ENCODE peak calls at places on chromosomes 5 and 9, in ten cellular contexts. N, F, R, J, E, T, Z, L, O and W are unnamed samples. For H3K9me3, the result is how much of the 10 kb centered on the place peaks cover.

GRCh38 chr5:110572709-110573108 is 153.8 kb downstream of the TMEM232 start:
- DNase-seq in N (no peak), F (no peak), R (no peak), J (no peak), E (no peak), T (no peak), Z (no peak), L (no peak), O (no peak), W (no peak)

GRCh38 chr5:158589939-158590338 is 509.8 kb downstream of the EBF1 start:
- DNase-seq in N (no peak), F (no peak), R (no peak), J (no peak), E (no peak), T (no peak), Z (no peak), L (no peak), O (no peak), W (no peak)

GRCh38 chr5:14863105-14863504 is 8.5 kb downstream of the ANKH start:
- DNase-seq in N (no peak), F (no peak), R (no peak), J (no peak), E (no peak), T (no peak), Z (no peak), L (no peak), O (no peak), W (no peak)

GRCh38 chr5:137567226-137567625 is 68.1 kb upstream of the SPOCK1 start:
- DNase-seq in N (no peak), F (no peak), R (no peak), J (no peak), E (no peak), T (no peak), Z (no peak), L (no peak), O (no peak), W (no peak)

GRCh38 chr5:157324237-157324636 is 58.3 kb downstream of the CYFIP2 start:
- DNase-seq in N (no peak), F (no peak), R (no peak), J (no peak), E (no peak), T (no peak), Z (peak), L (no peak), O (no peak), W (no peak)

GRCh38 chr9:131610231-131610761 is 65.0 kb downstream of the PRRT1B start:
- DNase-seq in N (peak), F (no peak), R (no peak), J (peak), E (no peak), T (no peak), Z (no peak), L (no peak), O (no peak), W (no peak)

GRCh38 chr9:96327694-96328352 is 25.8 kb upstream of the HSD17B3 start:
- DNase-seq in N (no peak), F (peak), R (peak), J (no peak), E (no peak), T (peak), Z (peak), L (peak), O (peak), W (no peak)

GRCh38 chr5:149466457-149466972 is 84.7 kb downstream of the CSNK1A1 start:
- DNase-seq in N (no peak), F (no peak), R (no peak), J (no peak), E (no peak), T (no peak), Z (no peak), L (no peak), O (no peak), W (no peak)

GRCh38 chr5:89967806-89968444 is 441.6 kb downstream of the CETN3 start:
- DNase-seq in N (no peak), F (no peak), R (no peak), J (no peak), E (no peak), T (no peak), Z (no peak), L (no peak), O (no peak), W (no peak)

GRCh38 chr9:8351431-8351830 is 551.9 kb upstream of the DMAC1 start:
- DNase-seq in N (no peak), F (no peak), R (no peak), J (no peak), E (no peak), T (no peak), Z (no peak), L (no peak), O (no peak), W (no peak)

GRCh38 chr5:139904566-139905400 is 109.2 kb downstream of the PSD2 start:
- DNase-seq in N (peak), F (no peak), R (peak), J (no peak), E (no peak), T (no peak), Z (no peak), L (no peak), O (no peak), W (no peak)

GRCh38 chr5:41748631-41749030 is 121.6 kb downstream of the OXCT1 start:
- DNase-seq in N (no peak), F (no peak), R (no peak), J (no peak), E (no peak), T (no peak), Z (no peak), L (no peak), O (no peak), W (no peak)

GRCh38 chr9:107954303-107954702 is 464.7 kb upstream of the KLF4 start:
- DNase-seq in N (no peak), F (no peak), R (no peak), J (no peak), E (no peak), T (no peak), Z (no peak), L (no peak), O (no peak), W (no peak)

GRCh38 chr5:153565822-153566221 is 75.4 kb downstream of the GRIA1 start:
- DNase-seq in N (no peak), F (no peak), R (no peak), J (no peak), E (no peak), T (no peak), Z (no peak), L (no peak), O (no peak), W (no peak)

GRCh38 chr9:20078246-20078645 is 289.4 kb upstream of the SLC24A2 start:
- DNase-seq in N (no peak), F (no peak), R (no peak), J (no peak), E (no peak), T (no peak), Z (no peak), L (no peak), O (no peak), W (no peak)

GRCh38 chr9:9913276-9913832 is 699.4 kb downstream of the PTPRD start:
- DNase-seq in N (no peak), F (no peak), R (no peak), J (no peak), E (no peak), T (no peak), Z (no peak), L (no peak), O (no peak), W (no peak)

GRCh38 chr5:114716955-114717354 is 355.1 kb downstream of the KCNN2 start:
- DNase-seq in N (no peak), F (no peak), R (no peak), J (no peak), E (no peak), T (no peak), Z (no peak), L (no peak), O (no peak), W (no peak)

GRCh38 chr5:164302533-164303235 is 797.3 kb downstream of the MAT2B start:
- DNase-seq in N (no peak), F (no peak), R (no peak), J (no peak), E (no peak), T (no peak), Z (no peak), L (no peak), O (no peak), W (no peak)

DNA sequence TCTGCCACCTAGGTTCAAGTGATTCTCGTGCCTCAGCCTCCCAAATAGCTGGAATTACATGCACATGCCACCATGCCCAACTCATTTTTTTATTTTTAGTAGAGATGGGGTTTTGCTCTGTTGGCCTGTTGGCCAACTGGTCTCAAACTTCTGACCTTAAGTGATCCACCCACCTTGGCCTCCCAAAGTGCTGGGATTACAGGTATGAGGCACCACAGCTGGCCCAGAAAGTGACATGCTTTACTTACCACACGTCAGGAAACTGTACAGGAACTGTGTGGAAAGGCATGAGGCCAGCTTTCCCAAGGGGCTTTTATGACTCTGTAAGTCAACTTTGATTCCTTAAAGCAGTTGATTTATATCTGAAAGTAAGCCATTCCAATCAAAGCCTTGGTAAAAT is 25.0 kb downstream of the DNAJB5 start:
- DNase-seq in N (no peak), F (no peak), R (no peak), J (no peak), E (no peak), T (no peak), Z (no peak), L (no peak), O (no peak), W (no peak)
- H3K9me3 ChIP-seq in N (under half), F (under half), R (under half), J (under half), E (under half), T (under half), Z (under half), L (under half), O (under half), W (under half)

DNA sequence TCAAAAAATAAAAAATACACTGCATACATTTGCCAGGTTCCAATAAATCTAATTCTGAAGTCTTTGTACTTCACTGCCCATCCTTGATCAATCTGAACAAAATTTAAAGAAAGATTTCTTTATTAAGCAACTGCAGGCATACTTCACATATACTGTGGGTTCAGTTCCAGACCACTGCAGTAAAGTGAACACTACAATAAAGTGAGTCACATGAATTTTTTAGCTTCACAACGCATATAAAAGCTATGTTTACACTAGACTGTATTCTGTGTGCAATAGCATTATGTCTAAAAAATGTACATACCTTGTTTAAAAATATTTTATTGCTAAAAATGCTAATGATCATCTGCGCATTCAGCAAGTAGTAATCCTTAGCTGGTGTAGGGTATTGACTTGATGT is 52.1 kb downstream of the SSBP2 start:
- DNase-seq in N (no peak), F (no peak), R (no peak), J (no peak), E (no peak), T (no peak), Z (no peak), L (no peak), O (no peak), W (no peak)
- H3K9me3 ChIP-seq in N (under half), F (under half), R (under half), J (under half), E (under half), T (under half), Z (under half), L (under half), O (under half), W (under half)

GRCh38 chr5:141272906-141273305 is 27.7 kb downstream of the PCDHB15 start:
- DNase-seq in N (no peak), F (no peak), R (no peak), J (no peak), E (no peak), T (no peak), Z (peak), L (no peak), O (no peak), W (no peak)

DNA sequence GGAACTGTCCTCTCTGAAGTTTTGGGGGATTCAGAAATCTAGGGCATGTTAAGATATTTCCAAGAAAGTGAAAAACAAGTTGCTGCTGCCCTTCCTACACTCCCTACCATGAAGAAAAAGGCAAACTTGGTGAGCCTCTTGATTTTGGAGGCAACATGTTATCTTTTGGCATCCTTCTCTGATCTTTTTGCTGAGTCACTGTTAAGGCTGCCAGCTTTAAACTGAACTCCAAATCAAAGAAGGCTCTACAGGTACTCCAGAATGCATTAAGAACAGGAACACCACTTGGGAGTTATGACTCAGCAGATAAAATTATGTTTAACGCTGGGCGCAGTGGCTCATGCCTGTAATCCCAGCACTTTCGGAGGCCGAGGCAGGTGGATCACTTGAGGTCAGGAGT is 24.0 kb downstream of the PCDHB15 start:
- DNase-seq in N (no peak), F (no peak), R (no peak), J (no peak), E (no peak), T (no peak), Z (no peak), L (no peak), O (no peak), W (no peak)
- H3K9me3 ChIP-seq in N (under half), F (under half), R (under half), J (under half), E (half or more), T (half or more), Z (half or more), L (half or more), O (under half), W (under half)

GRCh38 chr5:179306191-179307005 is 38.9 kb downstream of the ADAMTS2 start:
- DNase-seq in N (peak), F (no peak), R (no peak), J (peak), E (no peak), T (no peak), Z (no peak), L (no peak), O (no peak), W (no peak)

GRCh38 chr5:179302499-179303185 is 42.6 kb downstream of the ADAMTS2 start:
- DNase-seq in N (peak), F (no peak), R (no peak), J (peak), E (no peak), T (no peak), Z (peak), L (no peak), O (no peak), W (no peak)

GRCh38 chr5:179304466-179304865 is 40.8 kb downstream of the ADAMTS2 start:
- DNase-seq in N (no peak), F (no peak), R (no peak), J (no peak), E (no peak), T (no peak), Z (no peak), L (no peak), O (no peak), W (no peak)

GRCh38 chr5:179303801-179304200 is 41.5 kb downstream of the ADAMTS2 start:
- DNase-seq in N (peak), F (no peak), R (no peak), J (peak), E (no peak), T (no peak), Z (no peak), L (no peak), O (no peak), W (no peak)

DNA sequence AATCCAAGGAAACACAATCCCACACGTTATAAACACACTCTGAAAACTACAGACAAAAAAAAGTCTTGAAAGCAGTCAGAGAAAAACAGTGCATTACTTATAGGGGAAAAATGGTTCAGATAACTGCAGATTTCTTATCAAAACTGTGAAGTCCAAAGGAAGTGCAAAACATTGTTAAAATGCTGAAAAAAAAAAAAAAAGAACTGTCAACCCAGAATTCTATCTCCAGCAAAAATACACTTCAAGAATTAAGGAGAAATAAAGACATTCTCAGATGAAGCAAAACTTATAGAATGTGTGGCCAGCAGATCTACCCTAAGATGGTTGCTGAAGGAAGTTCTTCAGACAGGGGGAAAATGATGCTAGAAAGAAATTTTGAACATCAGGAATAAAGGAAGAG is 40.4 kb downstream of the ADAMTS2 start:
- DNase-seq in N (no peak), F (no peak), R (no peak), J (no peak), E (no peak), T (no peak), Z (no peak), L (no peak), O (no peak), W (no peak)
- H3K9me3 ChIP-seq in N (under half), F (under half), R (under half), J (under half), E (under half), T (under half), Z (under half), L (under half), O (under half), W (under half)

GRCh38 chr9:137949260-137949659 is 71.7 kb downstream of the CACNA1B start:
- DNase-seq in N (no peak), F (no peak), R (no peak), J (no peak), E (no peak), T (no peak), Z (no peak), L (no peak), O (no peak), W (no peak)

GRCh38 chr9:137945581-137945980 is 68.0 kb downstream of the CACNA1B start:
- DNase-seq in N (no peak), F (no peak), R (no peak), J (no peak), E (no peak), T (no peak), Z (peak), L (no peak), O (no peak), W (no peak)

GRCh38 chr9:137948642-137949041 is 71.1 kb downstream of the CACNA1B start:
- DNase-seq in N (no peak), F (no peak), R (no peak), J (no peak), E (no peak), T (no peak), Z (no peak), L (no peak), O (no peak), W (no peak)

GRCh38 chr9:137943655-137944054 is 66.1 kb downstream of the CACNA1B start:
- DNase-seq in N (no peak), F (no peak), R (no peak), J (no peak), E (no peak), T (no peak), Z (no peak), L (no peak), O (no peak), W (no peak)

DNA sequence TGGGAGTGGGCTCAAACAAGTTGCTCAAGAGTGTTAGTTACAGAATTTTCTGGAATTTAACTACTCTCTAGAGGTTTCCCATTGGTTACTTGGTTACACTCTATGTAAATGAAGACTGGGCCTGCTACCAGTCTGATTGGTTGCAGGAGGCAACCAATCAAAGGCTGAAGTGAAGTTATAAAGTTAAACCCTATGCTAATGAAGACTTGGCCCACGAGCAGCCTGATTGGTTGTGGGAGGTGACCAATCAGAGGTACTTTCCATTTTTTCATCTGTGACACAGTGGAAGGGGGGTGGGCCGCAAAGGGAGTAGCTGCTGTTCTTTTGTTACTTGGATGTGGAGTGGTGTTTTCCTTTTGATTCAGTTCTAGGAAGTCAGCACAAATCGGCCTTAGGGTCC is 69.4 kb downstream of the CACNA1B start:
- DNase-seq in N (no peak), F (no peak), R (no peak), J (no peak), E (no peak), T (no peak), Z (no peak), L (no peak), O (no peak), W (no peak)
- H3K9me3 ChIP-seq in N (under half), F (under half), R (under half), J (under half), E (under half), T (under half), Z (under half), L (under half), O (under half), W (under half)

DNA sequence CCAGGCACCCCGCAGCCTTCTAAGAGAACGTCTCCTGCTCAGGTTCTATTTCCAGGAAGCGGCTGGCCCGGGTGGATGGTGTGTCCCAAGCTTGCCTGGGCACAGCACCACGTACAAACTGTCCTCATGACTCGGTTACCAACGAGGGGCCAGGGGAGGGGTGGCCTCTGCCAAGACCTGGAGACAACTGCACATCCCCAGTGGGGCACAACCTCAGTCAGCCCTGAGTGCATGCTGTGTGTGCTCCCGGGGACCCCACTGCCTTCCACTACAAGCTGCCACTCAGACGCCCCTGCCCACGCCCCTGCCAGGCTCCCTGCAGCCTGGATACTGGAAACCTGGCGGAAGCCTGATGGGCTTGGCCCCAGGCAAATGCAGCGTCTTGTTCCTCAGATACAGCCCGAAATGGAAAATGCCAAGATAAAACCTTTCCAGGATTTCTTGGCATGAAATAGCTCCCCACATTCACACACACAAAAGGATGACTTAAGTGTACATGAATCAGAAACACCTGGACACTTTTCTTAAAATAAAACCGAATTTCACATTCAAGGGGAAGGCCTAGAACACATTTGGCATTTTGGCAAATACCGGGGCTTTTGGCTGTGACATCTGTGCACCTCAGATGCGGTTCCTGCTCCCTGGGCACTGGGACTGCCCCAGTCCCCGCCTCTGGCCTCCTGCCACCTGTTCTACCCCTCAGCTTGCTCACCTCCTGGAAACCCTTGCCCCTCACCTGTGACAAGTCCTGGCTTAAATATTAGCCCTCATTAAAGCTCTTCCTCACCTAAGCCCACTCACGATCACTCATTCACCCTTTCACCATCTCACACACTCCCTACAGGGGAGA is 62.5 kb downstream of the COL23A1 start:
- DNase-seq in N (peak), F (no peak), R (no peak), J (peak), E (no peak), T (no peak), Z (no peak), L (no peak), O (no peak), W (no peak)
- H3K9me3 ChIP-seq in N (under half), F (under half), R (under half), J (under half), E (under half), T (under half), Z (under half), L (under half), O (under half), W (under half)